ENCODE peak calls at places on chromosomes 2 and 18, in eight cellular contexts. I is fibroblast of lung, U is T-helper 9 cell, Y is neural progenitor cell, L is right cardiac atrium, M is occipital lobe, O is activated gamma-delta T cell treated with Interleukin-2 at 50 U/mL for 16 hours, A is Right ventricle myocardium superior. X is an unnamed sample.

GRCh38 chr2:60262178-60262577 is 291.3 kb downstream of the BCL11A start:
- DNase-seq in I (no peak), U (no peak), Y (peak; percentile 18), L (no peak), M (no peak), O (no peak), A (no peak), X (no peak)

GRCh38 chr2:176114120-176114929 is 2.3 kb upstream of the HOXD10 start:
- DNase-seq in I (no peak), U (no peak), Y (no peak), L (no peak), M (no peak), O (no peak), A (no peak), X (no peak)

GRCh38 chr18:48762836-48763713 is 187.7 kb downstream of the SMAD7 start:
- DNase-seq in I (no peak), U (no peak), Y (no peak), L (no peak), M (no peak), O (no peak), A (peak; percentile 52), X (no peak)

GRCh38 chr2:151718247-151718646 is 16.0 kb downstream of the NEB start:
- DNase-seq in I (no peak), U (no peak), Y (no peak), L (no peak), M (no peak), O (no peak), A (no peak), X (no peak)

GRCh38 chr2:189338119-189338518 is 103.2 kb upstream of the WDR75 start:
- DNase-seq in I (no peak), U (no peak), Y (no peak), L (no peak), M (no peak), O (no peak), A (no peak), X (no peak)

GRCh38 chr2:127628767-127629614 is 17.0 kb upstream of the GPR17 start:
- DNase-seq in I (no peak), U (no peak), Y (no peak), L (peak; percentile 38), M (no peak), O (no peak), A (peak; percentile 37), X (no peak)

GRCh38 chr2:166784296-166784946 is 103.9 kb upstream of the XIRP2 start:
- DNase-seq in I (no peak), U (no peak), Y (no peak), L (no peak), M (no peak), O (no peak), A (no peak), X (no peak)

GRCh38 chr2:57314682-57315081 is 731.9 kb upstream of the VRK2 start:
- DNase-seq in I (no peak), U (no peak), Y (no peak), L (no peak), M (no peak), O (no peak), A (no peak), X (no peak)

GRCh38 chr2:170262343-170262742 is 84.4 kb downstream of the MYO3B start:
- DNase-seq in I (no peak), U (no peak), Y (no peak), L (no peak), M (no peak), O (no peak), A (no peak), X (no peak)

GRCh38 chr2:231223458-231223970 is 25.1 kb downstream of the ARMC9 start:
- DNase-seq in I (no peak), U (no peak), Y (no peak), L (no peak), M (no peak), O (no peak), A (no peak), X (no peak)